ENCODE peak calls at places on chromosomes 11 and 22, in six cellular contexts. One of them, this sample, is unnamed.
A peak's percentile ranks its signal among the peaks of the same experiment; 100 is the strongest.

GRCh38 chr11:123939317-123939716 is at the start of gene OR4D5:
- DNase-seq in NCI-H510A treated with DMSO at 0.1 percent for 48 hours: no peak
- DNase-seq in ELF-1: no peak
- DNase-seq in mucosa of gallbladder: no peak
- DNase-seq in substantia nigra: no peak
- DNase-seq in stimulated activated CD4-positive, alpha-beta T cell treated with anti-CD3 and anti-CD28 coated beads, Interleukin-1b, Interleukin-23, amount 100 ng/mL, for 24 hours: no peak
- DNase-seq in this sample: no peak

GRCh38 chr11:33869511-33870422 is 22.1 kb downstream of the LMO2 start:
- DNase-seq in substantia nigra: no peak
- DNase-seq in ELF-1: peak; percentile 55
- DNase-seq in NCI-H510A treated with DMSO at 0.1 percent for 48 hours: peak; percentile 48
- DNase-seq in mucosa of gallbladder: peak; percentile 47
- DNase-seq in stimulated activated CD4-positive, alpha-beta T cell treated with anti-CD3 and anti-CD28 coated beads, Interleukin-1b, Interleukin-23, amount 100 ng/mL, for 24 hours: no peak
- DNase-seq in this sample: peak; percentile 70

GRCh38 chr22:34414467-34415440 is 494.5 kb upstream of the LARGE1 start:
- DNase-seq in ELF-1: peak; percentile 90
- DNase-seq in substantia nigra: peak; percentile 9
- DNase-seq in NCI-H510A treated with DMSO at 0.1 percent for 48 hours: peak; percentile 4
- DNase-seq in stimulated activated CD4-positive, alpha-beta T cell treated with anti-CD3 and anti-CD28 coated beads, Interleukin-1b, Interleukin-23, amount 100 ng/mL, for 24 hours: peak; percentile 4
- DNase-seq in mucosa of gallbladder: peak; percentile 61
- DNase-seq in this sample: peak; percentile 79

GRCh38 chr11:60609632-60610031 is 89.8 kb upstream of the MS4A8 start:
- DNase-seq in ELF-1: no peak
- DNase-seq in NCI-H510A treated with DMSO at 0.1 percent for 48 hours: no peak
- DNase-seq in substantia nigra: no peak
- DNase-seq in mucosa of gallbladder: no peak
- DNase-seq in stimulated activated CD4-positive, alpha-beta T cell treated with anti-CD3 and anti-CD28 coated beads, Interleukin-1b, Interleukin-23, amount 100 ng/mL, for 24 hours: no peak
- DNase-seq in this sample: no peak

GRCh38 chr11:85464283-85464682 is 162.9 kb downstream of the DLG2 start:
- DNase-seq in substantia nigra: peak; percentile 15
- DNase-seq in mucosa of gallbladder: no peak
- DNase-seq in NCI-H510A treated with DMSO at 0.1 percent for 48 hours: no peak
- DNase-seq in ELF-1: peak; percentile 10
- DNase-seq in stimulated activated CD4-positive, alpha-beta T cell treated with anti-CD3 and anti-CD28 coated beads, Interleukin-1b, Interleukin-23, amount 100 ng/mL, for 24 hours: no peak
- DNase-seq in this sample: peak; percentile 35

GRCh38 chr22:20107471-20107901 is 8.4 kb upstream of the RANBP1 start:
- DNase-seq in substantia nigra: no peak
- DNase-seq in mucosa of gallbladder: no peak
- DNase-seq in NCI-H510A treated with DMSO at 0.1 percent for 48 hours: no peak
- DNase-seq in ELF-1: no peak
- DNase-seq in stimulated activated CD4-positive, alpha-beta T cell treated with anti-CD3 and anti-CD28 coated beads, Interleukin-1b, Interleukin-23, amount 100 ng/mL, for 24 hours: no peak
- DNase-seq in this sample: no peak

GRCh38 chr11:93743316-93743715 is 1.8 kb downstream of the C11orf54 start:
- DNase-seq in NCI-H510A treated with DMSO at 0.1 percent for 48 hours: no peak
- DNase-seq in stimulated activated CD4-positive, alpha-beta T cell treated with anti-CD3 and anti-CD28 coated beads, Interleukin-1b, Interleukin-23, amount 100 ng/mL, for 24 hours: no peak
- DNase-seq in substantia nigra: no peak
- DNase-seq in ELF-1: peak; percentile 41
- DNase-seq in mucosa of gallbladder: no peak
- DNase-seq in this sample: no peak

GRCh38 chr11:33959855-33960400 is 68.1 kb upstream of the LMO2 start:
- DNase-seq in NCI-H510A treated with DMSO at 0.1 percent for 48 hours: no peak
- DNase-seq in substantia nigra: no peak
- DNase-seq in stimulated activated CD4-positive, alpha-beta T cell treated with anti-CD3 and anti-CD28 coated beads, Interleukin-1b, Interleukin-23, amount 100 ng/mL, for 24 hours: no peak
- DNase-seq in mucosa of gallbladder: no peak
- DNase-seq in ELF-1: no peak
- DNase-seq in this sample: no peak

GRCh38 chr11:76620471-76620870 is 50.1 kb downstream of the LRRC32 start:
- DNase-seq in stimulated activated CD4-positive, alpha-beta T cell treated with anti-CD3 and anti-CD28 coated beads, Interleukin-1b, Interleukin-23, amount 100 ng/mL, for 24 hours: no peak
- DNase-seq in NCI-H510A treated with DMSO at 0.1 percent for 48 hours: no peak
- DNase-seq in substantia nigra: no peak
- DNase-seq in ELF-1: no peak
- DNase-seq in mucosa of gallbladder: no peak
- DNase-seq in this sample: no peak

GRCh38 chr11:59212744-59213573 is at the start of gene MPEG1:
- DNase-seq in ELF-1: no peak
- DNase-seq in substantia nigra: no peak
- DNase-seq in NCI-H510A treated with DMSO at 0.1 percent for 48 hours: no peak
- DNase-seq in mucosa of gallbladder: no peak
- DNase-seq in stimulated activated CD4-positive, alpha-beta T cell treated with anti-CD3 and anti-CD28 coated beads, Interleukin-1b, Interleukin-23, amount 100 ng/mL, for 24 hours: no peak
- DNase-seq in this sample: no peak

GRCh38 chr11:14342906-14343305 is 16.1 kb downstream of the RRAS2 start:
- DNase-seq in ELF-1: no peak
- DNase-seq in NCI-H510A treated with DMSO at 0.1 percent for 48 hours: no peak
- DNase-seq in stimulated activated CD4-positive, alpha-beta T cell treated with anti-CD3 and anti-CD28 coated beads, Interleukin-1b, Interleukin-23, amount 100 ng/mL, for 24 hours: no peak
- DNase-seq in substantia nigra: no peak
- DNase-seq in mucosa of gallbladder: no peak
- DNase-seq in this sample: no peak

GRCh38 chr22:25139062-25139461 is 60.6 kb upstream of the CRYBB3 start:
- DNase-seq in substantia nigra: no peak
- DNase-seq in NCI-H510A treated with DMSO at 0.1 percent for 48 hours: no peak
- DNase-seq in ELF-1: no peak
- DNase-seq in mucosa of gallbladder: peak; percentile 56
- DNase-seq in stimulated activated CD4-positive, alpha-beta T cell treated with anti-CD3 and anti-CD28 coated beads, Interleukin-1b, Interleukin-23, amount 100 ng/mL, for 24 hours: no peak
- DNase-seq in this sample: no peak

GRCh38 chr11:7457211-7457610 is 28.1 kb upstream of the OLFML1 start:
- DNase-seq in mucosa of gallbladder: peak; percentile 16
- DNase-seq in stimulated activated CD4-positive, alpha-beta T cell treated with anti-CD3 and anti-CD28 coated beads, Interleukin-1b, Interleukin-23, amount 100 ng/mL, for 24 hours: no peak
- DNase-seq in substantia nigra: no peak
- DNase-seq in NCI-H510A treated with DMSO at 0.1 percent for 48 hours: peak; percentile 15
- DNase-seq in ELF-1: no peak
- DNase-seq in this sample: no peak

GRCh38 chr11:1825785-1826451 is 8.9 kb upstream of the SYT8 start:
- DNase-seq in substantia nigra: no peak
- DNase-seq in stimulated activated CD4-positive, alpha-beta T cell treated with anti-CD3 and anti-CD28 coated beads, Interleukin-1b, Interleukin-23, amount 100 ng/mL, for 24 hours: no peak
- DNase-seq in ELF-1: no peak
- DNase-seq in NCI-H510A treated with DMSO at 0.1 percent for 48 hours: no peak
- DNase-seq in mucosa of gallbladder: no peak
- DNase-seq in this sample: no peak

GRCh38 chr11:223026-223789 is 12.9 kb downstream of the SIRT3 start:
- DNase-seq in mucosa of gallbladder: no peak
- DNase-seq in ELF-1: no peak
- DNase-seq in substantia nigra: no peak
- DNase-seq in stimulated activated CD4-positive, alpha-beta T cell treated with anti-CD3 and anti-CD28 coated beads, Interleukin-1b, Interleukin-23, amount 100 ng/mL, for 24 hours: no peak
- DNase-seq in NCI-H510A treated with DMSO at 0.1 percent for 48 hours: no peak
- DNase-seq in this sample: no peak

GRCh38 chr11:5698281-5698680 is 8.7 kb downstream of the TRIM22 start:
- DNase-seq in stimulated activated CD4-positive, alpha-beta T cell treated with anti-CD3 and anti-CD28 coated beads, Interleukin-1b, Interleukin-23, amount 100 ng/mL, for 24 hours: no peak
- DNase-seq in NCI-H510A treated with DMSO at 0.1 percent for 48 hours: no peak
- DNase-seq in substantia nigra: no peak
- DNase-seq in ELF-1: no peak
- DNase-seq in mucosa of gallbladder: no peak
- DNase-seq in this sample: no peak

GRCh38 chr11:35523351-35523768 is 2.1 kb downstream of the PAMR1 start:
- DNase-seq in stimulated activated CD4-positive, alpha-beta T cell treated with anti-CD3 and anti-CD28 coated beads, Interleukin-1b, Interleukin-23, amount 100 ng/mL, for 24 hours: no peak
- DNase-seq in substantia nigra: no peak
- DNase-seq in NCI-H510A treated with DMSO at 0.1 percent for 48 hours: no peak
- DNase-seq in mucosa of gallbladder: no peak
- DNase-seq in ELF-1: no peak
- DNase-seq in this sample: no peak

GRCh38 chr11:72524711-72525110 is 90.4 kb upstream of the CLPB start:
- DNase-seq in substantia nigra: no peak
- DNase-seq in mucosa of gallbladder: no peak
- DNase-seq in NCI-H510A treated with DMSO at 0.1 percent for 48 hours: no peak
- DNase-seq in stimulated activated CD4-positive, alpha-beta T cell treated with anti-CD3 and anti-CD28 coated beads, Interleukin-1b, Interleukin-23, amount 100 ng/mL, for 24 hours: no peak
- DNase-seq in ELF-1: no peak
- DNase-seq in this sample: no peak

GRCh38 chr11:120013325-120014250 is 124.3 kb downstream of the TRIM29 start:
- DNase-seq in ELF-1: peak; percentile 94
- DNase-seq in substantia nigra: peak; percentile 62
- DNase-seq in NCI-H510A treated with DMSO at 0.1 percent for 48 hours: peak; percentile 30
- DNase-seq in mucosa of gallbladder: peak; percentile 24
- DNase-seq in stimulated activated CD4-positive, alpha-beta T cell treated with anti-CD3 and anti-CD28 coated beads, Interleukin-1b, Interleukin-23, amount 100 ng/mL, for 24 hours: no peak
- DNase-seq in this sample: peak; percentile 92

GRCh38 chr11:64060861-64061444 is 25.2 kb downstream of the FLRT1 start:
- DNase-seq in mucosa of gallbladder: no peak
- DNase-seq in NCI-H510A treated with DMSO at 0.1 percent for 48 hours: peak; percentile 40
- DNase-seq in substantia nigra: peak; percentile 66
- DNase-seq in ELF-1: peak; percentile 68
- DNase-seq in stimulated activated CD4-positive, alpha-beta T cell treated with anti-CD3 and anti-CD28 coated beads, Interleukin-1b, Interleukin-23, amount 100 ng/mL, for 24 hours: peak; percentile 41
- DNase-seq in this sample: peak; percentile 96

GRCh38 chr11:36273110-36273509 is 16.1 kb downstream of the COMMD9 start:
- DNase-seq in stimulated activated CD4-positive, alpha-beta T cell treated with anti-CD3 and anti-CD28 coated beads, Interleukin-1b, Interleukin-23, amount 100 ng/mL, for 24 hours: no peak
- DNase-seq in NCI-H510A treated with DMSO at 0.1 percent for 48 hours: peak; percentile 39
- DNase-seq in mucosa of gallbladder: no peak
- DNase-seq in ELF-1: no peak
- DNase-seq in substantia nigra: no peak
- DNase-seq in this sample: no peak

GRCh38 chr11:84817998-84818397 is 809.1 kb downstream of the DLG2 start:
- DNase-seq in mucosa of gallbladder: no peak
- DNase-seq in stimulated activated CD4-positive, alpha-beta T cell treated with anti-CD3 and anti-CD28 coated beads, Interleukin-1b, Interleukin-23, amount 100 ng/mL, for 24 hours: no peak
- DNase-seq in NCI-H510A treated with DMSO at 0.1 percent for 48 hours: no peak
- DNase-seq in substantia nigra: no peak
- DNase-seq in ELF-1: no peak
- DNase-seq in this sample: no peak

GRCh38 chr11:64321533-64321932 is 3.6 kb downstream of the PRDX5 start:
- DNase-seq in stimulated activated CD4-positive, alpha-beta T cell treated with anti-CD3 and anti-CD28 coated beads, Interleukin-1b, Interleukin-23, amount 100 ng/mL, for 24 hours: no peak
- DNase-seq in ELF-1: no peak
- DNase-seq in substantia nigra: no peak
- DNase-seq in NCI-H510A treated with DMSO at 0.1 percent for 48 hours: no peak
- DNase-seq in mucosa of gallbladder: no peak
- DNase-seq in this sample: no peak

GRCh38 chr11:59560290-59560701 is 49.0 kb downstream of the OR4D9 start:
- DNase-seq in substantia nigra: peak; percentile 41
- DNase-seq in NCI-H510A treated with DMSO at 0.1 percent for 48 hours: peak; percentile 78
- DNase-seq in stimulated activated CD4-positive, alpha-beta T cell treated with anti-CD3 and anti-CD28 coated beads, Interleukin-1b, Interleukin-23, amount 100 ng/mL, for 24 hours: peak; percentile 59
- DNase-seq in mucosa of gallbladder: peak; percentile 81
- DNase-seq in ELF-1: peak; percentile 93
- DNase-seq in this sample: peak; percentile 55

GRCh38 chr11:112085822-112086421 is 634 bp downstream of the TIMM8B start:
- DNase-seq in mucosa of gallbladder: no peak
- DNase-seq in stimulated activated CD4-positive, alpha-beta T cell treated with anti-CD3 and anti-CD28 coated beads, Interleukin-1b, Interleukin-23, amount 100 ng/mL, for 24 hours: peak; percentile 13
- DNase-seq in NCI-H510A treated with DMSO at 0.1 percent for 48 hours: no peak
- DNase-seq in substantia nigra: peak; percentile 21
- DNase-seq in ELF-1: no peak
- DNase-seq in this sample: peak; percentile 40

GRCh38 chr11:123406441-123407123 is 23.5 kb upstream of the GRAMD1B start:
- DNase-seq in substantia nigra: no peak
- DNase-seq in NCI-H510A treated with DMSO at 0.1 percent for 48 hours: no peak
- DNase-seq in ELF-1: no peak
- DNase-seq in mucosa of gallbladder: no peak
- DNase-seq in stimulated activated CD4-positive, alpha-beta T cell treated with anti-CD3 and anti-CD28 coated beads, Interleukin-1b, Interleukin-23, amount 100 ng/mL, for 24 hours: no peak
- DNase-seq in this sample: no peak

GRCh38 chr11:111566324-111566723 is 25.8 kb downstream of the LAYN start:
- DNase-seq in ELF-1: no peak
- DNase-seq in substantia nigra: no peak
- DNase-seq in mucosa of gallbladder: no peak
- DNase-seq in stimulated activated CD4-positive, alpha-beta T cell treated with anti-CD3 and anti-CD28 coated beads, Interleukin-1b, Interleukin-23, amount 100 ng/mL, for 24 hours: no peak
- DNase-seq in NCI-H510A treated with DMSO at 0.1 percent for 48 hours: peak; percentile 29
- DNase-seq in this sample: no peak

GRCh38 chr22:46149493-46149997 is 781 bp upstream of the PPARA start:
- DNase-seq in NCI-H510A treated with DMSO at 0.1 percent for 48 hours: peak; percentile 20
- DNase-seq in stimulated activated CD4-positive, alpha-beta T cell treated with anti-CD3 and anti-CD28 coated beads, Interleukin-1b, Interleukin-23, amount 100 ng/mL, for 24 hours: peak; percentile 14
- DNase-seq in ELF-1: peak; percentile 34
- DNase-seq in mucosa of gallbladder: peak; percentile 43
- DNase-seq in substantia nigra: peak; percentile 62
- DNase-seq in this sample: peak; percentile 58

GRCh38 chr11:18014876-18015275 is 2.0 kb upstream of the SERGEF start:
- DNase-seq in substantia nigra: no peak
- DNase-seq in mucosa of gallbladder: no peak
- DNase-seq in ELF-1: no peak
- DNase-seq in NCI-H510A treated with DMSO at 0.1 percent for 48 hours: no peak
- DNase-seq in stimulated activated CD4-positive, alpha-beta T cell treated with anti-CD3 and anti-CD28 coated beads, Interleukin-1b, Interleukin-23, amount 100 ng/mL, for 24 hours: no peak
- DNase-seq in this sample: no peak

GRCh38 chr11:8369592-8370205 is 106.0 kb upstream of the LMO1 start:
- DNase-seq in stimulated activated CD4-positive, alpha-beta T cell treated with anti-CD3 and anti-CD28 coated beads, Interleukin-1b, Interleukin-23, amount 100 ng/mL, for 24 hours: no peak
- DNase-seq in mucosa of gallbladder: no peak
- DNase-seq in substantia nigra: no peak
- DNase-seq in ELF-1: no peak
- DNase-seq in NCI-H510A treated with DMSO at 0.1 percent for 48 hours: no peak
- DNase-seq in this sample: no peak

GRCh38 chr11:60810583-60810982 is 25.4 kb downstream of the MS4A10 start:
- DNase-seq in NCI-H510A treated with DMSO at 0.1 percent for 48 hours: no peak
- DNase-seq in mucosa of gallbladder: no peak
- DNase-seq in substantia nigra: no peak
- DNase-seq in stimulated activated CD4-positive, alpha-beta T cell treated with anti-CD3 and anti-CD28 coated beads, Interleukin-1b, Interleukin-23, amount 100 ng/mL, for 24 hours: no peak
- DNase-seq in ELF-1: no peak
- DNase-seq in this sample: no peak

GRCh38 chr22:43275545-43275981 is 67.6 kb downstream of the SCUBE1 start:
- DNase-seq in ELF-1: peak; percentile 58
- DNase-seq in NCI-H510A treated with DMSO at 0.1 percent for 48 hours: no peak
- DNase-seq in stimulated activated CD4-positive, alpha-beta T cell treated with anti-CD3 and anti-CD28 coated beads, Interleukin-1b, Interleukin-23, amount 100 ng/mL, for 24 hours: no peak
- DNase-seq in mucosa of gallbladder: no peak
- DNase-seq in substantia nigra: no peak
- DNase-seq in this sample: peak; percentile 60

GRCh38 chr11:47329431-47329993 is 23.0 kb downstream of the MYBPC3 start:
- DNase-seq in stimulated activated CD4-positive, alpha-beta T cell treated with anti-CD3 and anti-CD28 coated beads, Interleukin-1b, Interleukin-23, amount 100 ng/mL, for 24 hours: no peak
- DNase-seq in mucosa of gallbladder: no peak
- DNase-seq in ELF-1: no peak
- DNase-seq in NCI-H510A treated with DMSO at 0.1 percent for 48 hours: no peak
- DNase-seq in substantia nigra: no peak
- DNase-seq in this sample: no peak

GRCh38 chr22:45218974-45219373 is 21.7 kb downstream of the KIAA0930 start:
- DNase-seq in stimulated activated CD4-positive, alpha-beta T cell treated with anti-CD3 and anti-CD28 coated beads, Interleukin-1b, Interleukin-23, amount 100 ng/mL, for 24 hours: peak; percentile 30
- DNase-seq in substantia nigra: no peak
- DNase-seq in ELF-1: no peak
- DNase-seq in mucosa of gallbladder: no peak
- DNase-seq in NCI-H510A treated with DMSO at 0.1 percent for 48 hours: peak; percentile 2
- DNase-seq in this sample: no peak

GRCh38 chr11:45924036-45924915 is 1.8 kb downstream of the LARGE2 start:
- DNase-seq in stimulated activated CD4-positive, alpha-beta T cell treated with anti-CD3 and anti-CD28 coated beads, Interleukin-1b, Interleukin-23, amount 100 ng/mL, for 24 hours: no peak
- DNase-seq in NCI-H510A treated with DMSO at 0.1 percent for 48 hours: no peak
- DNase-seq in substantia nigra: no peak
- DNase-seq in ELF-1: no peak
- DNase-seq in mucosa of gallbladder: no peak
- DNase-seq in this sample: no peak

GRCh38 chr11:108131993-108132392 is 10.6 kb downstream of the ACAT1 start:
- DNase-seq in substantia nigra: no peak
- DNase-seq in stimulated activated CD4-positive, alpha-beta T cell treated with anti-CD3 and anti-CD28 coated beads, Interleukin-1b, Interleukin-23, amount 100 ng/mL, for 24 hours: no peak
- DNase-seq in NCI-H510A treated with DMSO at 0.1 percent for 48 hours: no peak
- DNase-seq in mucosa of gallbladder: no peak
- DNase-seq in ELF-1: no peak
- DNase-seq in this sample: no peak

GRCh38 chr11:31646206-31646605 is 136.6 kb downstream of the ELP4 start:
- DNase-seq in stimulated activated CD4-positive, alpha-beta T cell treated with anti-CD3 and anti-CD28 coated beads, Interleukin-1b, Interleukin-23, amount 100 ng/mL, for 24 hours: no peak
- DNase-seq in NCI-H510A treated with DMSO at 0.1 percent for 48 hours: no peak
- DNase-seq in mucosa of gallbladder: no peak
- DNase-seq in ELF-1: no peak
- DNase-seq in substantia nigra: no peak
- DNase-seq in this sample: no peak

GRCh38 chr11:70480711-70481110 is 82.4 kb downstream of the CTTN start:
- DNase-seq in ELF-1: no peak
- DNase-seq in stimulated activated CD4-positive, alpha-beta T cell treated with anti-CD3 and anti-CD28 coated beads, Interleukin-1b, Interleukin-23, amount 100 ng/mL, for 24 hours: no peak
- DNase-seq in substantia nigra: no peak
- DNase-seq in NCI-H510A treated with DMSO at 0.1 percent for 48 hours: no peak
- DNase-seq in mucosa of gallbladder: no peak
- DNase-seq in this sample: no peak